ENCODE peak calls at places on chromosomes 1 and 21, in five cellular contexts. J, O, M, X and I are unnamed samples.

GRCh38 chr1:193884848-193885558 is 698.6 kb upstream of the B3GALT2 start:
- DNase-seq in J (no peak), O (no peak), X (no peak), M (no peak), I (no peak)

GRCh38 chr1:201248721-201249559 is 34.4 kb upstream of the PKP1 start:
- DNase-seq in M (no peak), X (no peak), J (no peak), O (no peak), I (no peak)

GRCh38 chr1:27135920-27136551 is 18.9 kb downstream of the SLC9A1 start:
- DNase-seq in M (no peak), J (no peak), O (no peak), X (no peak), I (no peak)

GRCh38 chr21:44013380-44014088 is 1.4 kb downstream of the TRAPPC10 start:
- DNase-seq in M (no peak), J (no peak), X (no peak), O (peak), I (no peak)

GRCh38 chr1:18941221-18942141 is 15.0 kb downstream of the IFFO2 start:
- DNase-seq in M (no peak), J (no peak), X (peak), O (peak), I (no peak)

GRCh38 chr1:205229399-205229861 is 1.7 kb downstream of the TMCC2 start:
- DNase-seq in M (peak), J (no peak), X (peak), O (peak), I (no peak)

GRCh38 chr1:63877816-63878215 is 104.0 kb downstream of the ROR1 start:
- DNase-seq in O (peak), M (no peak), J (peak), X (peak), I (no peak)

GRCh38 chr1:156584813-156585212 is 5.3 kb downstream of the TTC24 start:
- DNase-seq in J (no peak), X (peak), M (no peak), O (no peak), I (no peak)

GRCh38 chr1:8016244-8017241 is 9.6 kb downstream of the ERRFI1 start:
- DNase-seq in X (no peak), M (no peak), J (no peak), O (peak), I (no peak)

GRCh38 chr1:198162091-198162767 is 5.4 kb downstream of the NEK7 start:
- DNase-seq in M (no peak), O (no peak), X (no peak), J (no peak), I (no peak)

GRCh38 chr1:186715887-186716809 is 35.9 kb upstream of the PTGS2 start:
- DNase-seq in J (no peak), O (peak), X (no peak), M (no peak), I (no peak)

GRCh38 chr1:196955926-196956325 is 12.4 kb downstream of the CFHR2 start:
- DNase-seq in J (no peak), X (no peak), O (no peak), M (no peak), I (no peak)

GRCh38 chr1:160625725-160626498 is 20.9 kb downstream of the SLAMF1 start:
- DNase-seq in J (no peak), O (no peak), M (no peak), X (no peak), I (no peak)

GRCh38 chr1:156860639-156861423 is at the start of gene NTRK1:
- DNase-seq in O (no peak), M (peak), J (no peak), X (peak), I (no peak)